ENCODE peak calls at places on chromosomes 11 and 22, in ten cellular contexts. L, M, V, U, Q, O, H, I, X and Y are unnamed samples.
A peak's percentile ranks its signal among the peaks of the same experiment; 100 is the strongest.

GRCh38 chr22:37373451-37373850 is 53.8 kb downstream of the ELFN2 start:
- DNase-seq in V (no peak), X (no peak), H (no peak), Q (no peak), I (no peak), M (no peak), L (no peak), U (no peak), O (no peak), Y (no peak)

GRCh38 chr11:119091083-119091650 is 6.5 kb downstream of the HMBS start:
- DNase-seq in M (no peak), X (no peak), V (no peak), U (no peak), O (no peak), H (peak; percentile 25), I (no peak), L (no peak), Q (no peak), Y (no peak)

GRCh38 chr11:120832609-120833221 is 191.2 kb upstream of the TBCEL start:
- DNase-seq in U (no peak), M (no peak), H (no peak), X (no peak), O (no peak), L (no peak), V (no peak), I (peak; percentile 25), Q (no peak), Y (no peak)

GRCh38 chr22:50236731-50237409 is 8.0 kb downstream of the TUBGCP6 start:
- DNase-seq in H (no peak), V (peak; percentile 57), L (no peak), X (peak; percentile 44), U (peak; percentile 58), I (no peak), O (no peak), Q (no peak), M (no peak), Y (no peak)

GRCh38 chr11:72522186-72522585 is 87.9 kb upstream of the CLPB start:
- DNase-seq in M (no peak), L (no peak), U (no peak), Q (no peak), X (no peak), I (no peak), O (no peak), H (no peak), V (no peak), Y (no peak)

GRCh38 chr11:121453589-121454299 is 977 bp upstream of the SORL1-AS1 start:
- DNase-seq in H (no peak), O (no peak), M (no peak), I (no peak), Q (no peak), V (no peak), L (no peak), U (peak; percentile 54), X (no peak), Y (no peak)

GRCh38 chr11:64893194-64894069 is 15.0 kb upstream of the EHD1 start:
- DNase-seq in L (no peak), H (no peak), V (no peak), O (no peak), U (no peak), Q (no peak), M (no peak), I (no peak), X (no peak), Y (no peak)

GRCh38 chr11:110565690-110566336 is 136.1 kb downstream of the FDX1 start:
- DNase-seq in O (no peak), L (peak; percentile 23), X (no peak), H (no peak), V (no peak), M (no peak), U (no peak), I (peak; percentile 65), Q (no peak), Y (peak; percentile 71)

GRCh38 chr11:17395978-17396377 is 7.5 kb upstream of the KCNJ11 start:
- DNase-seq in M (no peak), X (no peak), O (no peak), H (no peak), V (no peak), U (no peak), L (no peak), Q (no peak), I (no peak), Y (no peak)

GRCh38 chr11:8442301-8442700 is 151.7 kb downstream of the STK33 start:
- DNase-seq in M (no peak), O (no peak), L (no peak), Q (no peak), I (no peak), H (peak; percentile 95), U (no peak), X (no peak), V (peak; percentile 19), Y (no peak)

GRCh38 chr11:93143800-93144199 is 54.0 kb downstream of the SLC36A4 start:
- DNase-seq in U (peak; percentile 39), I (no peak), O (no peak), X (no peak), M (no peak), Q (no peak), V (peak; percentile 36), L (no peak), H (no peak), Y (no peak)

GRCh38 chr22:46569848-46570695 is 32.7 kb upstream of the CELSR1 start:
- DNase-seq in V (no peak), O (no peak), H (no peak), L (peak; percentile 6), I (no peak), M (no peak), Q (no peak), X (no peak), U (no peak), Y (no peak)

GRCh38 chr22:49437356-49437755 is 390.3 kb downstream of the BRD1 start:
- DNase-seq in Q (no peak), I (no peak), V (no peak), O (no peak), U (no peak), H (no peak), X (no peak), M (no peak), L (no peak), Y (no peak)

GRCh38 chr11:2655320-2655719 is 44.5 kb downstream of the KCNQ1OT1 start:
- DNase-seq in U (no peak), O (no peak), H (no peak), I (no peak), V (no peak), L (no peak), X (no peak), Q (no peak), M (no peak), Y (no peak)

GRCh38 chr11:63512816-63513215 is 6.9 kb downstream of the LGALS12 start:
- DNase-seq in U (no peak), L (no peak), I (no peak), X (no peak), M (no peak), H (no peak), V (no peak), O (no peak), Q (no peak), Y (peak; percentile 59)

GRCh38 chr11:70611890-70612289 is 213.6 kb downstream of the CTTN start:
- DNase-seq in U (no peak), V (no peak), H (no peak), I (no peak), M (no peak), Q (no peak), L (no peak), O (no peak), X (no peak), Y (no peak)

GRCh38 chr11:121936781-121937447 is 179.1 kb downstream of the BLID start:
- DNase-seq in M (peak; percentile 77), X (peak; percentile 26), Q (peak; percentile 70), I (no peak), O (no peak), L (no peak), V (peak; percentile 67), H (no peak), U (no peak), Y (no peak)

GRCh38 chr11:102551188-102551781 is 20.7 kb upstream of the MMP7 start:
- DNase-seq in L (no peak), O (no peak), X (no peak), Q (no peak), M (no peak), H (no peak), U (peak; percentile 15), V (no peak), I (peak; percentile 11), Y (no peak)

GRCh38 chr11:118618991-118619375 is 11.6 kb downstream of the PHLDB1 start:
- DNase-seq in O (no peak), H (no peak), Q (peak; percentile 66), V (peak; percentile 59), M (peak; percentile 39), I (no peak), L (peak; percentile 35), U (no peak), X (peak; percentile 87), Y (no peak)

GRCh38 chr11:102214623-102215022 is 102.7 kb upstream of the BIRC3 start:
- DNase-seq in O (no peak), V (no peak), I (no peak), L (no peak), H (no peak), U (no peak), Q (no peak), M (no peak), X (no peak), Y (no peak)

GRCh38 chr11:44108260-44108659 is 12.8 kb downstream of the EXT2 start:
- DNase-seq in I (no peak), U (no peak), M (no peak), H (no peak), X (no peak), V (no peak), O (no peak), Q (no peak), L (no peak), Y (no peak)

GRCh38 chr11:86192858-86193257 is 51.7 kb upstream of the EED start:
- DNase-seq in O (no peak), M (no peak), X (no peak), H (no peak), I (peak; percentile 59), V (no peak), U (no peak), L (no peak), Q (no peak), Y (no peak)

GRCh38 chr11:67409261-67409666 is 5.4 kb downstream of the TBC1D10C start:
- DNase-seq in L (no peak), V (no peak), H (no peak), O (no peak), M (no peak), I (no peak), X (no peak), U (peak; percentile 92), Q (no peak), Y (no peak)

GRCh38 chr11:132586801-132587200 is 945.5 kb downstream of the OPCML start:
- DNase-seq in I (no peak), L (no peak), U (no peak), H (no peak), Q (no peak), V (peak; percentile 24), X (peak; percentile 5), O (no peak), M (no peak), Y (peak; percentile 7)